ENCODE peak calls at places on chromosome 21, in ten cellular contexts. One of them, this sample, is unnamed.

GRCh38 chr21:17611414-17612022 is 1.2 kb downstream of the BTG3 start:
- DNase-seq in tibial artery: peak
- DNase-seq in fibroblast of lung: peak
- DNase-seq in K562: peak
- DNase-seq in endodermal cell: peak
- DNase-seq in sigmoid colon: peak
- DNase-seq in testis: peak
- DNase-seq in uterus: peak
- DNase-seq in heart right ventricle: peak
- DNase-seq in upper lobe of right lung: peak
- DNase-seq in this sample: peak

GRCh38 chr21:39630191-39630591 is 17.5 kb downstream of the B3GALT5 start:
- DNase-seq in tibial artery: no peak
- DNase-seq in fibroblast of lung: peak
- DNase-seq in K562: no peak
- DNase-seq in endodermal cell: no peak
- DNase-seq in sigmoid colon: no peak
- DNase-seq in testis: no peak
- DNase-seq in uterus: no peak
- DNase-seq in heart right ventricle: no peak
- DNase-seq in upper lobe of right lung: no peak
- DNase-seq in this sample: no peak

GRCh38 chr21:31182231-31183129 is 144.2 kb upstream of the KRTAP19-8 start:
- DNase-seq in tibial artery: no peak
- DNase-seq in fibroblast of lung: no peak
- DNase-seq in K562: no peak
- DNase-seq in endodermal cell: no peak
- DNase-seq in sigmoid colon: no peak
- DNase-seq in testis: no peak
- DNase-seq in uterus: no peak
- DNase-seq in heart right ventricle: no peak
- DNase-seq in upper lobe of right lung: no peak
- DNase-seq in this sample: no peak

GRCh38 chr21:35438643-35439404 is 389.7 kb upstream of the RUNX1 start:
- DNase-seq in tibial artery: no peak
- DNase-seq in fibroblast of lung: peak
- DNase-seq in K562: no peak
- DNase-seq in endodermal cell: peak
- DNase-seq in sigmoid colon: no peak
- DNase-seq in testis: no peak
- DNase-seq in uterus: no peak
- DNase-seq in heart right ventricle: no peak
- DNase-seq in upper lobe of right lung: no peak
- DNase-seq in this sample: no peak

GRCh38 chr21:16159971-16160350 is 430.2 kb downstream of the USP25 start:
- DNase-seq in tibial artery: no peak
- DNase-seq in fibroblast of lung: no peak
- DNase-seq in K562: no peak
- DNase-seq in endodermal cell: no peak
- DNase-seq in sigmoid colon: no peak
- DNase-seq in testis: no peak
- DNase-seq in uterus: no peak
- DNase-seq in heart right ventricle: no peak
- DNase-seq in upper lobe of right lung: no peak
- DNase-seq in this sample: no peak

GRCh38 chr21:31180256-31181088 is 142.2 kb upstream of the KRTAP19-8 start:
- DNase-seq in tibial artery: no peak
- DNase-seq in fibroblast of lung: peak
- DNase-seq in K562: peak
- DNase-seq in endodermal cell: no peak
- DNase-seq in sigmoid colon: no peak
- DNase-seq in testis: no peak
- DNase-seq in uterus: no peak
- DNase-seq in heart right ventricle: no peak
- DNase-seq in upper lobe of right lung: no peak
- DNase-seq in this sample: no peak

GRCh38 chr21:36722370-36723368 is 23.8 kb downstream of the SIM2 start:
- DNase-seq in tibial artery: peak
- DNase-seq in fibroblast of lung: no peak
- DNase-seq in K562: no peak
- DNase-seq in endodermal cell: peak
- DNase-seq in sigmoid colon: peak
- DNase-seq in testis: no peak
- DNase-seq in uterus: no peak
- DNase-seq in heart right ventricle: no peak
- DNase-seq in upper lobe of right lung: peak
- DNase-seq in this sample: no peak

GRCh38 chr21:16588433-16588860 is 858.7 kb downstream of the USP25 start:
- DNase-seq in tibial artery: peak
- DNase-seq in fibroblast of lung: peak
- DNase-seq in K562: no peak
- DNase-seq in endodermal cell: peak
- DNase-seq in sigmoid colon: peak
- DNase-seq in testis: peak
- DNase-seq in uterus: peak
- DNase-seq in heart right ventricle: peak
- DNase-seq in upper lobe of right lung: peak
- DNase-seq in this sample: peak

GRCh38 chr21:38208118-38208517 is 48.7 kb upstream of the KCNJ15 start:
- DNase-seq in tibial artery: no peak
- DNase-seq in fibroblast of lung: no peak
- DNase-seq in K562: no peak
- DNase-seq in endodermal cell: no peak
- DNase-seq in sigmoid colon: no peak
- DNase-seq in testis: no peak
- DNase-seq in uterus: no peak
- DNase-seq in heart right ventricle: no peak
- DNase-seq in upper lobe of right lung: no peak
- DNase-seq in this sample: peak

GRCh38 chr21:16634522-16634914 is 878.3 kb upstream of the CXADR start:
- DNase-seq in tibial artery: no peak
- DNase-seq in fibroblast of lung: no peak
- DNase-seq in K562: no peak
- DNase-seq in endodermal cell: peak
- DNase-seq in sigmoid colon: no peak
- DNase-seq in testis: no peak
- DNase-seq in uterus: no peak
- DNase-seq in heart right ventricle: no peak
- DNase-seq in upper lobe of right lung: no peak
- DNase-seq in this sample: no peak

GRCh38 chr21:45208627-45208951 is 79.1 kb downstream of the POFUT2 start:
- DNase-seq in tibial artery: no peak
- DNase-seq in fibroblast of lung: peak
- DNase-seq in K562: no peak
- DNase-seq in endodermal cell: no peak
- DNase-seq in sigmoid colon: no peak
- DNase-seq in testis: no peak
- DNase-seq in uterus: no peak
- DNase-seq in heart right ventricle: no peak
- DNase-seq in upper lobe of right lung: no peak
- DNase-seq in this sample: no peak

GRCh38 chr21:45207839-45208626 is 79.7 kb downstream of the POFUT2 start:
- DNase-seq in tibial artery: no peak
- DNase-seq in fibroblast of lung: no peak
- DNase-seq in K562: no peak
- DNase-seq in endodermal cell: no peak
- DNase-seq in sigmoid colon: no peak
- DNase-seq in testis: no peak
- DNase-seq in uterus: no peak
- DNase-seq in heart right ventricle: no peak
- DNase-seq in upper lobe of right lung: no peak
- DNase-seq in this sample: no peak

GRCh38 chr21:45209685-45210284 is 77.9 kb downstream of the POFUT2 start:
- DNase-seq in tibial artery: no peak
- DNase-seq in fibroblast of lung: no peak
- DNase-seq in K562: no peak
- DNase-seq in endodermal cell: no peak
- DNase-seq in sigmoid colon: no peak
- DNase-seq in testis: no peak
- DNase-seq in uterus: no peak
- DNase-seq in heart right ventricle: no peak
- DNase-seq in upper lobe of right lung: peak
- DNase-seq in this sample: no peak

GRCh38 chr21:45210461-45210983 is 77.2 kb downstream of the POFUT2 start:
- DNase-seq in tibial artery: no peak
- DNase-seq in fibroblast of lung: no peak
- DNase-seq in K562: no peak
- DNase-seq in endodermal cell: no peak
- DNase-seq in sigmoid colon: no peak
- DNase-seq in testis: no peak
- DNase-seq in uterus: no peak
- DNase-seq in heart right ventricle: no peak
- DNase-seq in upper lobe of right lung: no peak
- DNase-seq in this sample: no peak

DNA sequence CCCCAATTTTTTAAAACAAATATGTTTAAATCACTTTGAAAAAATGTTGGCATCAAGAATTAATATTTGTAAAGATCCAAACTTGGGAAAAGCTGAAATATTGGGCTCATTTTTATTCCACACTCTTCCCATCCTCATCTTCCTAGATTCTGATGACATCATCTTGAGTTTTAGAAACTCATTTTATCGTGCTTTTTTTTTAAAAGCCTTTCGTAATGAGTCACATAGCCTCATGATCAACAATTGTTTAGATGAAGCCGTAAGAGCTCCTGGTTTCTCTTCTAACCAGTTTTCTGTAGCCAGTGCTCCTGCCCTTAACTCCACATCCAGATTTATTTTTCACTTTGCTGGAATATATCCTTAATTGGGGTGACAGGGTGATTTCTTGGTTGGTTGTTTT is 78.6 kb downstream of the POFUT2 start:
- DNase-seq in tibial artery: no peak
- DNase-seq in fibroblast of lung: peak
- DNase-seq in K562: no peak
- DNase-seq in endodermal cell: no peak
- DNase-seq in sigmoid colon: no peak
- DNase-seq in testis: no peak
- DNase-seq in uterus: no peak
- DNase-seq in heart right ventricle: no peak
- DNase-seq in upper lobe of right lung: no peak
- DNase-seq in this sample: no peak
- H3K27ac ChIP-seq in tibial artery: peak
- H3K27ac ChIP-seq in fibroblast of lung: no peak
- H3K27ac ChIP-seq in K562: no peak
- H3K27ac ChIP-seq in endodermal cell: no peak
- H3K27ac ChIP-seq in sigmoid colon: no peak
- H3K27ac ChIP-seq in testis: no peak
- H3K27ac ChIP-seq in uterus: peak
- H3K27ac ChIP-seq in heart right ventricle: no peak
- H3K27ac ChIP-seq in upper lobe of right lung: no peak
- H3K27ac ChIP-seq in this sample: no peak

GRCh38 chr21:46287541-46287940 is 1.4 kb downstream of the YBEY start:
- DNase-seq in tibial artery: no peak
- DNase-seq in fibroblast of lung: no peak
- DNase-seq in K562: no peak
- DNase-seq in endodermal cell: no peak
- DNase-seq in sigmoid colon: no peak
- DNase-seq in testis: no peak
- DNase-seq in uterus: no peak
- DNase-seq in heart right ventricle: no peak
- DNase-seq in upper lobe of right lung: no peak
- DNase-seq in this sample: no peak
- H3K27ac ChIP-seq in tibial artery: no peak
- H3K27ac ChIP-seq in fibroblast of lung: no peak
- H3K27ac ChIP-seq in K562: no peak
- H3K27ac ChIP-seq in endodermal cell: no peak
- H3K27ac ChIP-seq in sigmoid colon: no peak
- H3K27ac ChIP-seq in testis: no peak
- H3K27ac ChIP-seq in uterus: no peak
- H3K27ac ChIP-seq in heart right ventricle: peak
- H3K27ac ChIP-seq in upper lobe of right lung: no peak
- H3K27ac ChIP-seq in this sample: no peak

GRCh38 chr21:42673633-42674328 is 20.4 kb downstream of the PDE9A start:
- DNase-seq in tibial artery: no peak
- DNase-seq in fibroblast of lung: no peak
- DNase-seq in K562: no peak
- DNase-seq in endodermal cell: no peak
- DNase-seq in sigmoid colon: no peak
- DNase-seq in testis: no peak
- DNase-seq in uterus: no peak
- DNase-seq in heart right ventricle: no peak
- DNase-seq in upper lobe of right lung: no peak
- DNase-seq in this sample: no peak

GRCh38 chr21:42670884-42671283 is 17.5 kb downstream of the PDE9A start:
- DNase-seq in tibial artery: no peak
- DNase-seq in fibroblast of lung: no peak
- DNase-seq in K562: no peak
- DNase-seq in endodermal cell: no peak
- DNase-seq in sigmoid colon: no peak
- DNase-seq in testis: no peak
- DNase-seq in uterus: no peak
- DNase-seq in heart right ventricle: no peak
- DNase-seq in upper lobe of right lung: no peak
- DNase-seq in this sample: no peak

GRCh38 chr21:42672699-42673458 is 19.5 kb downstream of the PDE9A start:
- DNase-seq in tibial artery: no peak
- DNase-seq in fibroblast of lung: peak
- DNase-seq in K562: no peak
- DNase-seq in endodermal cell: no peak
- DNase-seq in sigmoid colon: no peak
- DNase-seq in testis: no peak
- DNase-seq in uterus: no peak
- DNase-seq in heart right ventricle: no peak
- DNase-seq in upper lobe of right lung: no peak
- DNase-seq in this sample: no peak

GRCh38 chr21:42670058-42670830 is 16.8 kb downstream of the PDE9A start:
- DNase-seq in tibial artery: no peak
- DNase-seq in fibroblast of lung: no peak
- DNase-seq in K562: no peak
- DNase-seq in endodermal cell: no peak
- DNase-seq in sigmoid colon: no peak
- DNase-seq in testis: no peak
- DNase-seq in uterus: no peak
- DNase-seq in heart right ventricle: no peak
- DNase-seq in upper lobe of right lung: no peak
- DNase-seq in this sample: no peak

GRCh38 chr21:42671778-42672593 is 18.6 kb downstream of the PDE9A start:
- DNase-seq in tibial artery: no peak
- DNase-seq in fibroblast of lung: peak
- DNase-seq in K562: no peak
- DNase-seq in endodermal cell: no peak
- DNase-seq in sigmoid colon: no peak
- DNase-seq in testis: no peak
- DNase-seq in uterus: no peak
- DNase-seq in heart right ventricle: no peak
- DNase-seq in upper lobe of right lung: no peak
- DNase-seq in this sample: peak
- H3K27ac ChIP-seq in tibial artery: no peak
- H3K27ac ChIP-seq in fibroblast of lung: no peak
- H3K27ac ChIP-seq in K562: no peak
- H3K27ac ChIP-seq in endodermal cell: peak
- H3K27ac ChIP-seq in sigmoid colon: peak
- H3K27ac ChIP-seq in testis: no peak
- H3K27ac ChIP-seq in uterus: no peak
- H3K27ac ChIP-seq in heart right ventricle: no peak
- H3K27ac ChIP-seq in upper lobe of right lung: no peak
- H3K27ac ChIP-seq in this sample: no peak

DNA sequence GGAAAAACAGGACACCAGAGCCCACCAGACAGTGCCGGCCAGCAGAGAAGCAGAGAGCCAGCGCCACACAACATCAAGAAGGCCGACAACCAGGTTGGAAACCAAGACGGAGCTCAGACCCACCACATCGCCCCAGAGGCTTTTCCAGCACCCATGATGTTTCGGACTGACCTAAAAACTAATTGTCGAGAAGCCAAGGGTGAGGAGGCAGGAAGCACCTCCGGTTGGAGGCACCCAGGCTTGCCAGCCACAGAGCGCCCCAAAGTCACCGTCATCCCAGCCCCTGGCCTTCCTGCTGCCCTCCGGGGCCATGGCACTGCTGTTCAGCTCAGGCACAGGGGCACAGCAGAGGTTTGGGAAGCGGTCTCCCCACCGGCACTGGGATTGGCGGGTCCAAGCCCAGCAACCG is 67.1 kb downstream of the SLC37A1 start:
- DNase-seq in tibial artery: peak
- DNase-seq in fibroblast of lung: no peak
- DNase-seq in K562: no peak
- DNase-seq in endodermal cell: no peak
- DNase-seq in sigmoid colon: peak
- DNase-seq in testis: no peak
- DNase-seq in uterus: no peak
- DNase-seq in heart right ventricle: no peak
- DNase-seq in upper lobe of right lung: peak
- DNase-seq in this sample: peak
- H3K27ac ChIP-seq in tibial artery: no peak
- H3K27ac ChIP-seq in fibroblast of lung: no peak
- H3K27ac ChIP-seq in K562: no peak
- H3K27ac ChIP-seq in endodermal cell: no peak
- H3K27ac ChIP-seq in sigmoid colon: no peak
- H3K27ac ChIP-seq in testis: no peak
- H3K27ac ChIP-seq in uterus: no peak
- H3K27ac ChIP-seq in heart right ventricle: no peak
- H3K27ac ChIP-seq in upper lobe of right lung: no peak
- H3K27ac ChIP-seq in this sample: no peak

This sample was measured in right cardiac atrium.